ENCODE peak calls at places on chromosomes 6 and 20, in ten cellular contexts. C is lower lobe of right lung; F is D341Med; N is epithelial cell of esophagus; U is NCI-H1930; H is GM10248; P is H54; B is T-helper 1 cell; O is activated naive CD8-positive, alpha-beta T cell treated with anti-CD3 and anti-CD28 coated beads, Interleukin-2, amount 50 U/mL, for 24 hours; V is mucosa of descending colon. G is an unnamed sample.

GRCh38 chr6:116011520-116011919 is 49.2 kb downstream of the FRK start:
- DNase-seq in C (no peak), P (no peak), B (no peak), V (no peak), N (peak), F (no peak), O (peak), U (no peak), H (no peak), G (no peak)

GRCh38 chr6:39834278-39834677 is 42.1 kb downstream of the DAAM2 start:
- DNase-seq in O (no peak), U (no peak), P (no peak), B (no peak), V (no peak), F (no peak), C (no peak), H (no peak), N (no peak), G (peak)

GRCh38 chr6:52877168-52877567 is 32.3 kb downstream of the GSTA3 start:
- DNase-seq in O (no peak), F (no peak), C (no peak), P (peak), V (no peak), N (peak), B (no peak), U (no peak), H (no peak), G (no peak)

GRCh38 chr6:165701564-165702354 is 38.7 kb upstream of the PDE10A start:
- DNase-seq in P (no peak), U (no peak), V (no peak), F (no peak), O (no peak), C (no peak), B (no peak), N (no peak), H (no peak), G (no peak)

GRCh38 chr6:53961679-53962370 is 149.4 kb upstream of the MLIP start:
- DNase-seq in B (no peak), F (no peak), V (no peak), C (no peak), U (no peak), N (no peak), P (no peak), H (no peak), O (no peak), G (no peak)

GRCh38 chr6:130872250-130873095 is 45.3 kb downstream of the SMLR1 start:
- DNase-seq in P (peak), N (peak), V (peak), O (peak), H (peak), U (peak), B (peak), C (peak), F (peak), G (peak)

GRCh38 chr6:96478695-96479094 is 42.9 kb upstream of the UFL1 start:
- DNase-seq in V (no peak), F (no peak), N (no peak), B (no peak), C (no peak), H (no peak), U (no peak), O (no peak), P (no peak), G (no peak)

GRCh38 chr6:130885392-130886192 is 58.4 kb downstream of the SMLR1 start:
- DNase-seq in B (peak), P (peak), N (peak), O (peak), F (peak), V (no peak), U (peak), C (no peak), H (peak), G (peak)

GRCh38 chr6:163311830-163312229 is 102.7 kb upstream of the QKI start:
- DNase-seq in U (no peak), H (no peak), B (no peak), O (no peak), N (peak), V (no peak), F (no peak), C (no peak), P (peak), G (no peak)

GRCh38 chr20:24289737-24290481 is 179.5 kb upstream of the SYNDIG1 start:
- DNase-seq in H (no peak), F (no peak), U (no peak), C (no peak), O (peak), N (no peak), V (no peak), B (no peak), P (no peak), G (no peak)

GRCh38 chr20:6704132-6704861 is 63.2 kb upstream of the BMP2 start:
- DNase-seq in N (peak), P (no peak), B (no peak), F (no peak), O (no peak), H (no peak), U (no peak), C (no peak), V (peak), G (no peak)

GRCh38 chr20:15113374-15113773 is 776.0 kb upstream of the FLRT3 start:
- DNase-seq in N (no peak), P (no peak), F (no peak), B (no peak), O (no peak), H (no peak), U (no peak), C (no peak), V (no peak), G (peak)

GRCh38 chr6:51098801-51099200 is 280.1 kb downstream of the TFAP2B start:
- DNase-seq in C (no peak), P (peak), N (peak), F (no peak), H (no peak), O (no peak), U (no peak), B (no peak), V (no peak), G (no peak)

GRCh38 chr6:111625511-111626331 is 20.0 kb upstream of the TRAF3IP2 start:
- DNase-seq in P (no peak), O (no peak), U (no peak), B (no peak), F (peak), V (no peak), H (no peak), N (no peak), C (no peak), G (peak)

GRCh38 chr6:17820055-17820454 is 113.3 kb upstream of the NUP153 start:
- DNase-seq in F (no peak), C (no peak), P (no peak), O (no peak), U (peak), H (no peak), V (no peak), B (no peak), N (peak), G (peak)

GRCh38 chr6:120844084-120844483 is 490.2 kb downstream of the TBC1D32 start:
- DNase-seq in C (no peak), B (no peak), P (no peak), F (no peak), U (no peak), H (no peak), O (no peak), N (no peak), V (no peak), G (no peak)

GRCh38 chr20:59253779-59254319 is 46.6 kb upstream of the EDN3 start:
- DNase-seq in H (no peak), O (peak), N (no peak), U (no peak), V (no peak), C (no peak), P (no peak), F (peak), B (peak), G (no peak)

GRCh38 chr6:116268589-116269293 is 11.0 kb downstream of the TSPYL1 start:
- DNase-seq in U (no peak), O (no peak), P (no peak), V (no peak), C (no peak), N (peak), F (peak), H (peak), B (no peak), G (peak)

GRCh38 chr6:155510879-155511278 is 55.2 kb upstream of the NOX3 start:
- DNase-seq in V (no peak), B (no peak), F (no peak), P (no peak), H (peak), O (no peak), N (peak), C (no peak), U (no peak), G (no peak)

GRCh38 chr20:3543901-3544507 is 73.2 kb downstream of the ATRN start:
- DNase-seq in B (no peak), H (no peak), F (no peak), V (no peak), U (no peak), P (peak), C (no peak), N (peak), O (no peak), G (no peak)

GRCh38 chr6:126907312-126907711 is 211.2 kb upstream of the RSPO3 start:
- DNase-seq in B (no peak), H (no peak), U (no peak), N (no peak), V (no peak), C (no peak), O (no peak), F (no peak), P (no peak), G (no peak)

GRCh38 chr20:62358728-62359490 is 8.2 kb downstream of the LAMA5 start:
- DNase-seq in N (no peak), C (no peak), H (no peak), V (peak), F (no peak), O (no peak), U (no peak), B (no peak), P (no peak), G (no peak)

GRCh38 chr6:5728726-5729434 is 277.8 kb downstream of the NRN1 start:
- DNase-seq in H (no peak), V (no peak), U (no peak), B (no peak), P (peak), F (no peak), N (peak), O (no peak), C (no peak), G (no peak)

GRCh38 chr6:16179970-16180431 is 51.1 kb downstream of the MYLIP start:
- DNase-seq in H (no peak), U (no peak), V (no peak), C (no peak), O (peak), B (peak), F (no peak), P (no peak), N (no peak), G (no peak)

GRCh38 chr6:121521164-121521555 is 85.7 kb downstream of the GJA1 start:
- DNase-seq in H (no peak), N (peak), B (no peak), U (no peak), V (no peak), C (no peak), F (no peak), O (no peak), P (no peak), G (no peak)

GRCh38 chr20:9838378-9839295 is at the start of gene PAK5:
- DNase-seq in H (no peak), V (no peak), P (no peak), F (peak), B (no peak), U (peak), C (peak), O (no peak), N (peak), G (peak)

GRCh38 chr6:2744206-2744771 is 6.4 kb downstream of the MYLK4 start:
- DNase-seq in B (no peak), H (no peak), C (no peak), O (no peak), V (no peak), U (no peak), P (no peak), N (no peak), F (peak), G (peak)

GRCh38 chr20:13581451-13581850 is 57.3 kb downstream of the TASP1 start:
- DNase-seq in F (peak), U (no peak), N (no peak), C (no peak), V (no peak), B (no peak), O (no peak), H (no peak), P (no peak), G (no peak)

GRCh38 chr6:108609276-108609769 is 48.6 kb downstream of the FOXO3 start:
- DNase-seq in C (no peak), O (no peak), H (no peak), N (peak), P (no peak), F (no peak), B (no peak), U (no peak), V (no peak), G (no peak)

GRCh38 chr6:25485820-25486559 is 166.0 kb upstream of the SCGN start:
- DNase-seq in B (no peak), N (no peak), C (no peak), V (no peak), O (no peak), P (no peak), F (peak), H (no peak), U (peak), G (no peak)

GRCh38 chr20:63246490-63247284 is 7.6 kb downstream of the NKAIN4 start:
- DNase-seq in H (no peak), B (no peak), P (no peak), C (no peak), V (no peak), F (no peak), O (no peak), U (no peak), N (no peak), G (no peak)

GRCh38 chr20:46648903-46649649 is 2.2 kb downstream of the SLC13A3 start:
- DNase-seq in P (no peak), B (no peak), F (peak), H (no peak), O (no peak), U (no peak), N (no peak), C (no peak), V (no peak), G (peak)

GRCh38 chr6:36662827-36663256 is 15.7 kb upstream of the CDKN1A start:
- DNase-seq in O (no peak), U (no peak), F (no peak), C (no peak), B (no peak), H (no peak), P (no peak), V (peak), N (peak), G (no peak)

GRCh38 chr6:170456886-170457698 is 96.0 kb downstream of the PSMB1 start:
- DNase-seq in P (no peak), B (no peak), U (no peak), C (no peak), V (no peak), N (no peak), O (no peak), F (no peak), H (no peak), G (no peak)

GRCh38 chr6:73694711-73695411 is 1.1 kb upstream of the CD109 start:
- DNase-seq in P (no peak), C (no peak), H (no peak), B (no peak), U (no peak), V (no peak), F (no peak), O (no peak), N (peak), G (peak)

GRCh38 chr6:42010909-42011308 is 39.4 kb upstream of the TAF8 start:
- DNase-seq in U (no peak), H (no peak), B (no peak), F (no peak), C (no peak), N (no peak), V (no peak), P (no peak), O (no peak), G (no peak)

GRCh38 chr6:157531169-157531985 is 150.4 kb downstream of the ZDHHC14 start:
- DNase-seq in O (no peak), V (peak), F (no peak), B (no peak), H (no peak), P (no peak), C (no peak), U (no peak), N (no peak), G (no peak)

GRCh38 chr6:108873251-108873650 is 25.0 kb downstream of the ARMC2 start:
- DNase-seq in H (no peak), P (no peak), U (no peak), C (no peak), V (no peak), N (no peak), B (no peak), F (no peak), O (no peak), G (no peak)

G was measured in globus pallidus.